ENCODE peak calls at places on chromosomes 2 and 18, in four cellular contexts. V is pancreas, P is HCT116, W is IMR-90. M is an unnamed sample.

GRCh38 chr2:128304715-128305554 is 13.7 kb downstream of the HS6ST1 start:
- DNase-seq in V (peak; percentile 79), P (peak; percentile 72), W (peak; percentile 98), M (no peak)

GRCh38 chr18:2686349-2686968 is 30.9 kb downstream of the SMCHD1 start:
- DNase-seq in V (no peak), P (no peak), W (no peak), M (no peak)

GRCh38 chr2:18132697-18133096 is 254.2 kb downstream of the KCNS3 start:
- DNase-seq in V (no peak), P (no peak), W (peak; percentile 7), M (no peak)

GRCh38 chr2:128306081-128306930 is 12.4 kb downstream of the HS6ST1 start:
- DNase-seq in V (peak; percentile 59), P (no peak), W (peak; percentile 100), M (no peak)

GRCh38 chr2:145682536-145683157 is 1162.7 kb upstream of the ZEB2 start:
- DNase-seq in V (no peak), P (no peak), W (peak; percentile 56), M (no peak)

GRCh38 chr2:105371810-105372209 is 27.0 kb downstream of the FHL2 start:
- DNase-seq in V (no peak), P (no peak), W (no peak), M (no peak)

GRCh38 chr2:96267159-96267971 is 1.3 kb downstream of the CIAO1 start:
- DNase-seq in V (no peak), P (peak; percentile 39), W (peak; percentile 37), M (no peak)

GRCh38 chr2:128467321-128467901 is 148.7 kb upstream of the HS6ST1 start:
- DNase-seq in V (no peak), P (no peak), W (no peak), M (no peak)

GRCh38 chr2:222969491-222969890 is 82.5 kb upstream of the KCNE4 start:
- DNase-seq in V (no peak), P (no peak), W (peak; percentile 80), M (no peak)

GRCh38 chr2:216083464-216084279 is 2.0 kb downstream of the TMEM169 start:
- DNase-seq in V (no peak), P (no peak), W (peak; percentile 83), M (no peak)

GRCh38 chr2:172753610-172754009 is 18.0 kb downstream of the RAPGEF4 start:
- DNase-seq in V (no peak), P (no peak), W (no peak), M (no peak)

GRCh38 chr2:119423041-119423440 is 8.6 kb upstream of the TMEM37 start:
- DNase-seq in V (no peak), P (no peak), W (no peak), M (no peak)

DNA sequence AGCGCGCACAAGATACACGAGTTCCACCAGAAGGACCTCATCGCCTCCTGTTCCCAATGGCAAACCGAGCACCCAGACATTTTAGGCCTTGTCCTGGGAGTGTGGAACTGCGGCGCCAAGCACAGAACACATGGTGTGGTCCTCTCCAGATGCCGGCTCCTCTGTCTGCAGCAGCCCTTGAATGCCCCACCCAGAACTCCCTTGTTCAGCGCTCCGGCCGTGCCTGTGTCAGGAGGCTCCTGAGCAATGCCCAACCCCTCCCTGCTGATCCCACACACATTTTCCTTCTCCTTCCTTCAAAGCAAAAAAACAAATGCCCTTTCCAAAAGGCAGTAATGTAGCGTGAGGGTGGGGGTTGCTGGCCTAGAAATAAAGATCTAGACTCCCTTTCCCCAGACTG is 89.8 kb downstream of the GFPT1 start:
- DNase-seq in V (no peak), P (no peak), W (no peak), M (no peak)
- H3K36me3 ChIP-seq in V (no peaks in the 10 kb centered on the region), P (no peaks in the 10 kb centered on the region), W (no peaks in the 10 kb centered on the region), M (no peaks in the 10 kb centered on the region)

GRCh38 chr2:38613849-38614213 is 11.1 kb upstream of the HNRNPLL start:
- DNase-seq in V (no peak), P (no peak), W (no peak), M (no peak)
- H3K27ac ChIP-seq in V (no peak overlapping the region), P (no peak overlapping the region), W (no peak overlapping the region), M (no peak overlapping the region)

GRCh38 chr2:38740851-38741541 is 10.2 kb downstream of the SRSF7 start:
- DNase-seq in V (no peak), P (no peak), W (peak; percentile 53), M (no peak)

GRCh38 chr2:38743672-38744398 is 7.3 kb downstream of the SRSF7 start:
- DNase-seq in V (no peak), P (no peak), W (no peak), M (no peak)

GRCh38 chr2:38741542-38741852 is 9.7 kb downstream of the SRSF7 start:
- DNase-seq in V (no peak), P (no peak), W (no peak), M (no peak)

GRCh38 chr2:38744399-38744780 is 6.8 kb downstream of the SRSF7 start:
- DNase-seq in V (no peak), P (no peak), W (no peak), M (no peak)

GRCh38 chr2:38742797-38743559 is 8.2 kb downstream of the SRSF7 start:
- DNase-seq in V (no peak), P (no peak), W (no peak), M (no peak)
- H3K36me3 ChIP-seq in V (peaks cover 31% of the 10 kb centered on the region), P (peaks cover 49% of the 10 kb centered on the region), W (peaks cover 35% of the 10 kb centered on the region), M (peaks cover 69% of the 10 kb centered on the region)

GRCh38 chr2:28399289-28399688 is 6.6 kb downstream of the FOSL2 start:
- DNase-seq in V (no peak), P (no peak), W (no peak), M (no peak)
- H3K27ac ChIP-seq in V (no peak overlapping the region), P (no peak overlapping the region), W (no peak overlapping the region), M (peak overlapping the region; percentile 99)

GRCh38 chr2:164757934-164758695 is 83.5 kb downstream of the COBLL1 start:
- DNase-seq in V (no peak), P (no peak), W (peak; percentile 41), M (peak; percentile 37)
- H3K36me3 ChIP-seq in V (no peaks in the 10 kb centered on the region), P (no peaks in the 10 kb centered on the region), W (no peaks in the 10 kb centered on the region), M (no peaks in the 10 kb centered on the region)

M was measured in tibial artery.